ENCODE peak calls at places on chromosomes 4 and X, in five cellular contexts. O is H9, C is neural crest cell, P is right lobe of liver, H is mammary epithelial cell. E is an unnamed sample.

GRCh38 chr4:128358231-128358902 is 70.8 kb upstream of the PGRMC2 start:
- DNase-seq in O (no peak), C (no peak), P (no peak), H (no peak), E (no peak)

GRCh38 chr4:6727943-6728250 is 11.9 kb downstream of the BLOC1S4 start:
- DNase-seq in O (peak), C (no peak), P (no peak), H (no peak), E (peak)

GRCh38 chr4:116726523-116726922 is 358.9 kb downstream of the TRAM1L1 start:
- DNase-seq in O (no peak), C (no peak), P (no peak), H (no peak), E (no peak)

GRCh38 chrX:129737921-129738320 is 858 bp upstream of the XPNPEP2 start:
- DNase-seq in O (no peak), C (no peak), P (no peak), H (peak), E (no peak)

GRCh38 chr4:2944091-2944482 is 19.1 kb downstream of the NOP14 start:
- DNase-seq in O (no peak), C (no peak), P (peak), H (no peak), E (peak)

GRCh38 chr4:158229768-158230167 is 19.5 kb downstream of the TMEM144 start:
- DNase-seq in O (peak), C (no peak), P (no peak), H (no peak), E (no peak)

GRCh38 chrX:40722930-40723329 is 12.4 kb downstream of the MED14 start:
- DNase-seq in O (no peak), C (no peak), P (no peak), H (no peak), E (no peak)

GRCh38 chrX:141405878-141406492 is 163.7 kb upstream of the SPANXC start:
- DNase-seq in O (no peak), C (no peak), P (no peak), H (peak), E (no peak)

GRCh38 chr4:173046818-173047217 is 121.8 kb upstream of the GALNT7 start:
- DNase-seq in O (no peak), C (no peak), P (no peak), H (no peak), E (no peak)

GRCh38 chr4:168503652-168504362 is 7.0 kb downstream of the PALLD start:
- DNase-seq in O (no peak), C (no peak), P (no peak), H (no peak), E (no peak)

GRCh38 chr4:109998867-109999303 is 86.2 kb downstream of the EGF start:
- DNase-seq in O (no peak), C (peak), P (no peak), H (peak), E (peak)

GRCh38 chrX:150258176-150258425 is 105.0 kb upstream of the MAMLD1 start:
- DNase-seq in O (no peak), C (no peak), P (no peak), H (no peak), E (no peak)

DNA sequence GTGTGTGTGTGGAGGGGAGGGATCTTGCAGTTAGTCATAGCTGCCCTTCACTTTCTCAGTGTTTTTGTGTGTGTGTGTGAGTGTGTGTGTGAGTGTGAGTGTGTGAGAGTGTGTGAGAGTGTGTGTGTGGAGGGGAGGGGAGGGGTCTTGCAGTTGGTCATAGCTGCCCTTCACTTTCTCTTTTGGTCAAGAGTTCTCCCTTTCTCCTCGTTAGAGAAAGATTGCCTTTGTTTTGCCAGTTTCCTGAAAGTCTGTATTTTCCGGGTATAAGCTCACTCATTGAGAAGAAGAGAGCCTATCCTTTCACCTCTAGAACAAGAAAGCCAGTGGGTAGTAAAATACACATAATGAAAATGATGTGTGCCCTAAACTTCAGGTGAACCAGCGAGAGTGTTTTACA is 75.2 kb upstream of the ENPP6 start:
- DNase-seq in O (no peak), C (no peak), P (no peak), H (no peak), E (no peak)
- TF ChIP-seq CTCF in O (no peak), C (no peak), P (no peak), H (no peak), E (no peak)

DNA sequence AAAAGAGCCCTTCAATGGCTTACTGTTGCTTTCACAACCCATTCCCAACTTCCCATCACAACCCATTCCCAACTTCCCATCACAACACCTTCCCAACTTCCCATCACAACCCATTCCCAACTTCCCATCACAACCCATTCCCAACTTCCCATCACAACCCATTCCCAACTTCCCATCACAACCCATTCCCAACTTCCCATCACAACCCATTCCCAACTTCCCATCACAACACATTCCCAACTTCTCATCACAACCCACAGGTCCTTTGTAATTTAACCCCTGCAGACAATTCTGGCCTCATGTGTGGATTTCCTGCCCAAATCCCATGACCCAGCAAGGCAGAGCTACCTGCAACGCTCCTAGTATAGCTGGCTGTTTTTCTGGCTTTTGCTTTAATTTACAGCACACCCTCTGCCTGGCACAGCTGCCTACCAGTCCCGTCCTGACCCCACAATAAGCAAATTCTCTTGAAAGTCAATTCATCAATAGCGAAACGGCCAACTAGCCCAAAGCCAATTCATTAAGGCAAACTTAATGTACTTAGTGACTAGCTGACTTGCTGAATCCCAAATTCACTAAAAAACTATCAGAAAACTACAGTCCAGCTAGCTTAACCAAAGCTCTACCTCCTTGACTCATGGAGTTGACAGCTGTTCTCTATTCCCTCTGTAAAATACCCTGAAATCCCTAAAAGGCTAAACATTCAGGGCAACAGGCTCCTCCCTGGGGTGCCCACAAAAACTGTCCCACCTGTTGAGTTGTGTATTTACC is 75.6 kb downstream of the AFAP1 start:
- DNase-seq in O (peak), C (no peak), P (no peak), H (peak), E (peak)
- TF ChIP-seq CTCF in O (no peak), C (no peak), P (no peak), H (no peak), E (no peak)

DNA sequence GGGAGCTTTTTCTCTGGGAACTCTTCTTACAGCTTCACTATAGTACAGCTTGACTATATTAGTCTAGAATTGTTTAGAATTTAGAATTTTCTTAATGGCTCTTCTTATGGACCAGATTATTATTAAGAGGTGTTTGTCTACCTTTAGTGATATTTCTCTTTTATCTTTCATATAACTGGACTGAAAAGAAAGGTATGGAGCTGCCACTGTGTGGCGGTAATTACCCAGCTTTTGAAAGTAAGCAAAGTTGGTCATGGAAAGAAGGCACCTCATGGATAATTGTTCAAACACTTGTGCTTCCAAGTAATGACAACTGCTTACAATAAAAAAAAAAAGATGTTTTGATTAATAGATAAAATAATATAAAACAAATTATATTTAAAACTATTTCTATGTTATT is 1112.5 kb downstream of the TECRL start:
- DNase-seq in O (no peak), C (no peak), P (no peak), H (no peak), E (no peak)
- TF ChIP-seq CTCF in O (peak), C (peak), P (peak), H (no peak), E (peak)

GRCh38 chr4:167020410-167020809 is 213.9 kb downstream of the SPOCK3 start:
- DNase-seq in O (peak), C (no peak), P (no peak), H (no peak), E (no peak)
- TF ChIP-seq CTCF in O (peak), C (peak), P (peak), H (peak), E (peak)

DNA sequence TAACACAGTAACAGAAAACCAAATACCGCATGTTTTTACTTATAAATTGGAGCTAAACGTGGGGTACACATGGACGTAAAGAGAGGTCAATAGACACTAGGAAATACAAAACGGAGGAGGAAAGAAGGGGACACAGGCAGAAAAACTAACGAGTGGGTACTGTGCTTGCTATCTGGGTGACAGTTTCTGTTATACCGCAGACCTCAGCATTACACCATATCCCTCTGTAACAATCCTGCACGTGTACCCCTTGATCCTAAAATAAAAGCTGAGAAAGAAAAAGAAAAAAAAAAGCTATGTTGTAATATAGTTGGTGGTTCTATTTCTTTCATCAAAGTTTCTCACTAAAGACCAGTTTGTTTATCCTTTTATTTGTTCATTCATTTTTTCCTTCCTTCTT is 47.9 kb upstream of the UNC5C start:
- DNase-seq in O (no peak), C (no peak), P (no peak), H (no peak), E (no peak)
- TF ChIP-seq CTCF in O (no peak), C (no peak), P (no peak), H (no peak), E (no peak)

DNA sequence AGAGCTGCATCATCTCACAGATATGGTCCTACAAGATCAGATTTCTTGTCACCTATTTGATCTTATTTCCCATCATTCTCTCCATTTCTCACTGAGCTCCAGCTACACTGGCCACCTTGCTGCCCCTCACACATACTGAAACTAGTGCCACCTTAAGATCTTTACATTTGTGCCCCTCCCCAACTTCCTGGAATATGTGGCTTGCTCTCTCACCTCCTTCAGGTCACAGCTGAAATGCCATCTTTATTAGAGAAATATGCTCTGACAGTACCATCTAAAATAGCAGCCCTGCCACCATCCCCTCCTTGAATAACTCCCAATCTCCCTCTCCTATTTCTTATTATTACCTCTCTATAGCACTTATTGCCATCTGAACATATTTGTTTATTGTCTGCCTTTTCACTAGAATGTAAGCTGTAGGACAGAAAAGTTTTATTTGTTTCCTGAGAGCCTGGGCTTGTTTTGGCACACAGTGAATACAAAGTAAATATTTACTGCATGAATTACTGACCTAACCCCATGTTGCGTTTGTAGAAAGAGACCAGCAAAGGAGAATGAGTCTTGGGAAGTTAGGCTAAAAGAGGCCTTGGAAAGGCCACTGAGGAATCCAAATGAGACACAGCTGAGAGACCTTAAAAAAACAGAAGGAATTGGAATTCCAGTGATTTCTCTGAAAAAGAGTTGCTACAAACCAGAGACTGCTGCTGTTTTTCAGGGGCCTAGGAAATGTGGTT is 22.7 kb downstream of the DYNLT3 start:
- DNase-seq in O (no peak), C (no peak), P (no peak), H (no peak), E (no peak)
- TF ChIP-seq CTCF in O (no peak), C (no peak), P (no peak), H (no peak), E (no peak)

E was measured in GM13977.